ENCODE peak calls at places on chromosomes 13 and 19, in nine cellular contexts. One of them, this sample, is unnamed.
A peak's percentile ranks its signal among the peaks of the same experiment; 100 is the strongest.

GRCh38 chr19:12995596-12996541 is 594 bp downstream of the NFIX start:
- DNase-seq in uterus: no peak
- DNase-seq in BE2C: no peak
- DNase-seq in thyroid gland: peak; percentile 55
- DNase-seq in H1: no peak
- DNase-seq in heart left ventricle: peak; percentile 46
- DNase-seq in fibroblast of lung: peak; percentile 36
- DNase-seq in PC-9: peak; percentile 31
- DNase-seq in mammary epithelial cell: peak; percentile 47
- DNase-seq in this sample: no peak

GRCh38 chr13:23378009-23378632 is 55.4 kb downstream of the SACS start:
- DNase-seq in uterus: peak; percentile 41
- DNase-seq in BE2C: no peak
- DNase-seq in thyroid gland: peak; percentile 6
- DNase-seq in H1: no peak
- DNase-seq in heart left ventricle: peak; percentile 34
- DNase-seq in fibroblast of lung: peak; percentile 98
- DNase-seq in PC-9: no peak
- DNase-seq in mammary epithelial cell: peak; percentile 88
- DNase-seq in this sample: peak; percentile 57

GRCh38 chr13:26978081-26978860 is 193.3 kb downstream of the USP12 start:
- DNase-seq in uterus: no peak
- DNase-seq in BE2C: no peak
- DNase-seq in thyroid gland: peak; percentile 16
- DNase-seq in H1: peak; percentile 13
- DNase-seq in heart left ventricle: no peak
- DNase-seq in fibroblast of lung: no peak
- DNase-seq in PC-9: no peak
- DNase-seq in mammary epithelial cell: no peak
- DNase-seq in this sample: no peak

GRCh38 chr13:24644051-24644450 is 36.2 kb upstream of the ATP12A start:
- DNase-seq in uterus: no peak
- DNase-seq in BE2C: no peak
- DNase-seq in thyroid gland: no peak
- DNase-seq in H1: no peak
- DNase-seq in heart left ventricle: no peak
- DNase-seq in fibroblast of lung: peak; percentile 72
- DNase-seq in PC-9: no peak
- DNase-seq in mammary epithelial cell: no peak
- DNase-seq in this sample: no peak

GRCh38 chr19:18798384-18799352 is 7.6 kb upstream of the COMP start:
- DNase-seq in uterus: no peak
- DNase-seq in BE2C: no peak
- DNase-seq in thyroid gland: no peak
- DNase-seq in H1: no peak
- DNase-seq in heart left ventricle: no peak
- DNase-seq in fibroblast of lung: no peak
- DNase-seq in PC-9: no peak
- DNase-seq in mammary epithelial cell: no peak
- DNase-seq in this sample: no peak

GRCh38 chr19:51480590-51480989 is 2.3 kb downstream of the CEACAM18 start:
- DNase-seq in uterus: no peak
- DNase-seq in BE2C: no peak
- DNase-seq in thyroid gland: no peak
- DNase-seq in H1: no peak
- DNase-seq in heart left ventricle: no peak
- DNase-seq in fibroblast of lung: no peak
- DNase-seq in PC-9: no peak
- DNase-seq in mammary epithelial cell: no peak
- DNase-seq in this sample: peak; percentile 17

GRCh38 chr19:58536852-58537798 is 6.7 kb upstream of the TRIM28 start:
- DNase-seq in uterus: no peak
- DNase-seq in BE2C: no peak
- DNase-seq in thyroid gland: no peak
- DNase-seq in H1: no peak
- DNase-seq in heart left ventricle: no peak
- DNase-seq in fibroblast of lung: no peak
- DNase-seq in PC-9: no peak
- DNase-seq in mammary epithelial cell: no peak
- DNase-seq in this sample: no peak

GRCh38 chr19:46718934-46719551 is 2.1 kb upstream of the PRKD2 start:
- DNase-seq in uterus: no peak
- DNase-seq in BE2C: no peak
- DNase-seq in thyroid gland: no peak
- DNase-seq in H1: no peak
- DNase-seq in heart left ventricle: no peak
- DNase-seq in fibroblast of lung: no peak
- DNase-seq in PC-9: no peak
- DNase-seq in mammary epithelial cell: no peak
- DNase-seq in this sample: no peak

GRCh38 chr13:108895220-108895704 is 265.9 kb downstream of the MYO16 start:
- DNase-seq in uterus: no peak
- DNase-seq in BE2C: no peak
- DNase-seq in thyroid gland: no peak
- DNase-seq in H1: no peak
- DNase-seq in heart left ventricle: no peak
- DNase-seq in fibroblast of lung: peak; percentile 59
- DNase-seq in PC-9: no peak
- DNase-seq in mammary epithelial cell: peak; percentile 65
- DNase-seq in this sample: no peak

GRCh38 chr19:5484398-5485285 is 29.4 kb downstream of the ZNRF4 start:
- DNase-seq in uterus: no peak
- DNase-seq in BE2C: no peak
- DNase-seq in thyroid gland: peak; percentile 20
- DNase-seq in H1: no peak
- DNase-seq in heart left ventricle: no peak
- DNase-seq in fibroblast of lung: peak; percentile 9
- DNase-seq in PC-9: no peak
- DNase-seq in mammary epithelial cell: no peak
- DNase-seq in this sample: no peak

GRCh38 chr19:5046339-5047039 is 77.6 kb downstream of the KDM4B start:
- DNase-seq in uterus: no peak
- DNase-seq in BE2C: no peak
- DNase-seq in thyroid gland: peak; percentile 94
- DNase-seq in H1: no peak
- DNase-seq in heart left ventricle: no peak
- DNase-seq in fibroblast of lung: no peak
- DNase-seq in PC-9: peak; percentile 78
- DNase-seq in mammary epithelial cell: peak; percentile 17
- DNase-seq in this sample: peak; percentile 41

DNA sequence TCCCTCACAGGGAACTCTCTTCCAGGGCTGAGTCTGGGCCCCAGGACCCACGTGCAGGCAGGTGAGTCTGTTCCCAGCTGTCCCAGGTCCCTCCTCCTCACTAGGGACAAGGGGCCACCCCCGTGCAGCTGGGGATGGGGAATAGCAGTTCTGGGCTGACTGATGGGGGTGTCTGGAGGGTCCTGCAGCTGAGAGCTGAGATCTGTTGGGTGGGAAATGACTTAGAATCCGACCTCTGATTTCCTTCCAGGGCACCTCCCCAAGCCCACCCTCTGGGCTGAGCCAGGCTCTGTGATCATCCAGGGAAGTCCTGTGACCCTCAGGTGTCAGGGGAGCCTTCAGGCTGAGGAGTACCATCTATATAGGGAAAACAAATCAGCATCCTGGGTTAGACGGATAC is 461 bp downstream of the LILRA2 start:
- DNase-seq in uterus: no peak
- DNase-seq in BE2C: no peak
- DNase-seq in thyroid gland: no peak
- DNase-seq in H1: no peak
- DNase-seq in heart left ventricle: no peak
- DNase-seq in fibroblast of lung: no peak
- DNase-seq in PC-9: no peak
- DNase-seq in mammary epithelial cell: no peak
- DNase-seq in this sample: no peak
- H3K4me1 ChIP-seq in uterus: no peaks in the 10 kb centered on the region
- H3K4me1 ChIP-seq in BE2C: no peaks in the 10 kb centered on the region
- H3K4me1 ChIP-seq in thyroid gland: no peaks in the 10 kb centered on the region
- H3K4me1 ChIP-seq in H1: no peaks in the 10 kb centered on the region
- H3K4me1 ChIP-seq in heart left ventricle: no peaks in the 10 kb centered on the region
- H3K4me1 ChIP-seq in fibroblast of lung: no peaks in the 10 kb centered on the region
- H3K4me1 ChIP-seq in PC-9: no peaks in the 10 kb centered on the region
- H3K4me1 ChIP-seq in mammary epithelial cell: no peaks in the 10 kb centered on the region
- H3K4me1 ChIP-seq in this sample: no peaks in the 10 kb centered on the region

GRCh38 chr13:29429496-29429895 is 166.0 kb downstream of the SLC7A1 start:
- DNase-seq in uterus: no peak
- DNase-seq in BE2C: no peak
- DNase-seq in thyroid gland: no peak
- DNase-seq in H1: no peak
- DNase-seq in heart left ventricle: no peak
- DNase-seq in fibroblast of lung: no peak
- DNase-seq in PC-9: no peak
- DNase-seq in mammary epithelial cell: no peak
- DNase-seq in this sample: no peak

GRCh38 chr13:29428992-29429315 is 166.5 kb downstream of the SLC7A1 start:
- DNase-seq in uterus: no peak
- DNase-seq in BE2C: no peak
- DNase-seq in thyroid gland: no peak
- DNase-seq in H1: no peak
- DNase-seq in heart left ventricle: no peak
- DNase-seq in fibroblast of lung: no peak
- DNase-seq in PC-9: no peak
- DNase-seq in mammary epithelial cell: no peak
- DNase-seq in this sample: no peak

GRCh38 chr13:29427937-29428309 is 167.6 kb downstream of the SLC7A1 start:
- DNase-seq in uterus: no peak
- DNase-seq in BE2C: no peak
- DNase-seq in thyroid gland: no peak
- DNase-seq in H1: no peak
- DNase-seq in heart left ventricle: no peak
- DNase-seq in fibroblast of lung: no peak
- DNase-seq in PC-9: no peak
- DNase-seq in mammary epithelial cell: no peak
- DNase-seq in this sample: no peak

GRCh38 chr13:29423050-29423449 is 172.4 kb downstream of the SLC7A1 start:
- DNase-seq in uterus: no peak
- DNase-seq in BE2C: no peak
- DNase-seq in thyroid gland: no peak
- DNase-seq in H1: no peak
- DNase-seq in heart left ventricle: no peak
- DNase-seq in fibroblast of lung: no peak
- DNase-seq in PC-9: no peak
- DNase-seq in mammary epithelial cell: no peak
- DNase-seq in this sample: no peak

DNA sequence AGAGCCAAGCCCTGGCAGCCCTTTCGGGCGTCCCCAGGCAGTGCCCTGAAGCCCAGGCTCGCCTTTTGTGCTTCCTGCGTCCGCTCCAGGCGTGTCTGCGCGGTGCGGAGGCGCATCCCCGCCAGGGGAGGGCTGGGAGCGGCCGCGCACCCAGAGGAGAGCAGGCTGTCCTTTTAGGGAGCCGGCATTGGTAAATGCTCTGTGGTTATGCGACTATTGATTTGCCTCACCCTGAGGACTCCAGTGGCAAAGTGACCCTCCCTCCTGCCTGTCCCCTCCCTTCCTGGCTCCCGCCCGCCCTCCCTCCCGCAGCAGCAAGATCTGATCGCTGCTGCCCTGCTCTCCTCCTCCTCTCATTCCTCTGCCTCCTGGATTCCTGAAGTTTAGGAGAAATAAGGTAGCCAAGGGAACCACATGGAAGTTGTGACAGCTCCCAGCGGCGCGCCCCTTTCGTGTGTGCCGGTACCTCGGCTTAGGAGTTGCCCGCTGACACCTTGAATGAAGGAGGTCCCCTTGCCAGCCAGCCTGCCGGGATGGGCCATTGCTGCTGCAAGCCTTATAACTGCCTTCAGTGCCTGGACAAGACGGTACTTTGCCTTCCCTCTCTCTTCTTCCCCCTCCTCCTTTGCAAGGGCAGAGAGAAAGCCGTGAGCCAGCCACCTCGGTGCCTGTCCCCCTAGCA is 167.0 kb downstream of the SLC7A1 start:
- DNase-seq in uterus: peak; percentile 30
- DNase-seq in BE2C: peak; percentile 61
- DNase-seq in thyroid gland: peak; percentile 21
- DNase-seq in H1: peak; percentile 25
- DNase-seq in heart left ventricle: peak; percentile 46
- DNase-seq in fibroblast of lung: no peak
- DNase-seq in PC-9: no peak
- DNase-seq in mammary epithelial cell: peak; percentile 58
- DNase-seq in this sample: no peak
- TF ChIP-seq CTCF in uterus: no peak
- TF ChIP-seq CTCF in BE2C: peak; percentile 27
- TF ChIP-seq CTCF in thyroid gland: no peak
- TF ChIP-seq CTCF in H1: no peak
- TF ChIP-seq CTCF in heart left ventricle: no peak
- TF ChIP-seq CTCF in fibroblast of lung: no peak
- TF ChIP-seq CTCF in PC-9: no peak
- TF ChIP-seq CTCF in mammary epithelial cell: peak; percentile 31
- TF ChIP-seq CTCF in this sample: no peak

GRCh38 chr13:48582086-48582485 is 49.2 kb upstream of the RCBTB2 start:
- DNase-seq in uterus: no peak
- DNase-seq in BE2C: no peak
- DNase-seq in thyroid gland: no peak
- DNase-seq in H1: no peak
- DNase-seq in heart left ventricle: no peak
- DNase-seq in fibroblast of lung: no peak
- DNase-seq in PC-9: no peak
- DNase-seq in mammary epithelial cell: no peak
- DNase-seq in this sample: no peak
- H3K4me1 ChIP-seq in uterus: no peaks in the 10 kb centered on the region
- H3K4me1 ChIP-seq in BE2C: peaks cover 3% of the 10 kb centered on the region
- H3K4me1 ChIP-seq in thyroid gland: peaks cover 30% of the 10 kb centered on the region
- H3K4me1 ChIP-seq in H1: peaks cover 4% of the 10 kb centered on the region
- H3K4me1 ChIP-seq in heart left ventricle: peaks cover 38% of the 10 kb centered on the region
- H3K4me1 ChIP-seq in fibroblast of lung: no peaks in the 10 kb centered on the region
- H3K4me1 ChIP-seq in PC-9: no peaks in the 10 kb centered on the region
- H3K4me1 ChIP-seq in mammary epithelial cell: peaks cover 58% of the 10 kb centered on the region
- H3K4me1 ChIP-seq in this sample: no peaks in the 10 kb centered on the region

GRCh38 chr13:55576389-55576788 is 1564.3 kb upstream of the PRR20A start:
- DNase-seq in uterus: no peak
- DNase-seq in BE2C: no peak
- DNase-seq in thyroid gland: no peak
- DNase-seq in H1: no peak
- DNase-seq in heart left ventricle: no peak
- DNase-seq in fibroblast of lung: no peak
- DNase-seq in PC-9: no peak
- DNase-seq in mammary epithelial cell: no peak
- DNase-seq in this sample: no peak

GRCh38 chr13:55573565-55573964 is 1567.2 kb upstream of the PRR20A start:
- DNase-seq in uterus: no peak
- DNase-seq in BE2C: no peak
- DNase-seq in thyroid gland: no peak
- DNase-seq in H1: no peak
- DNase-seq in heart left ventricle: no peak
- DNase-seq in fibroblast of lung: no peak
- DNase-seq in PC-9: no peak
- DNase-seq in mammary epithelial cell: no peak
- DNase-seq in this sample: no peak

GRCh38 chr13:55572862-55573261 is 1567.9 kb upstream of the PRR20A start:
- DNase-seq in uterus: no peak
- DNase-seq in BE2C: no peak
- DNase-seq in thyroid gland: no peak
- DNase-seq in H1: no peak
- DNase-seq in heart left ventricle: no peak
- DNase-seq in fibroblast of lung: no peak
- DNase-seq in PC-9: no peak
- DNase-seq in mammary epithelial cell: no peak
- DNase-seq in this sample: no peak

GRCh38 chr13:55577082-55577846 is 1563.5 kb upstream of the PRR20A start:
- DNase-seq in uterus: no peak
- DNase-seq in BE2C: no peak
- DNase-seq in thyroid gland: no peak
- DNase-seq in H1: no peak
- DNase-seq in heart left ventricle: no peak
- DNase-seq in fibroblast of lung: no peak
- DNase-seq in PC-9: no peak
- DNase-seq in mammary epithelial cell: no peak
- DNase-seq in this sample: no peak

GRCh38 chr13:55577847-55578210 is 1562.9 kb upstream of the PRR20A start:
- DNase-seq in uterus: no peak
- DNase-seq in BE2C: no peak
- DNase-seq in thyroid gland: no peak
- DNase-seq in H1: no peak
- DNase-seq in heart left ventricle: no peak
- DNase-seq in fibroblast of lung: no peak
- DNase-seq in PC-9: no peak
- DNase-seq in mammary epithelial cell: no peak
- DNase-seq in this sample: no peak
- TF ChIP-seq CTCF in uterus: no peak
- TF ChIP-seq CTCF in BE2C: no peak
- TF ChIP-seq CTCF in thyroid gland: no peak
- TF ChIP-seq CTCF in H1: peak; percentile 21
- TF ChIP-seq CTCF in heart left ventricle: no peak
- TF ChIP-seq CTCF in fibroblast of lung: no peak
- TF ChIP-seq CTCF in PC-9: no peak
- TF ChIP-seq CTCF in mammary epithelial cell: no peak
- TF ChIP-seq CTCF in this sample: no peak

This sample was measured in adrenal gland.